ENCODE peak calls at places on chromosomes 7 and 10, in seven cellular contexts. U is astrocyte of the cerebellum, A is choroid plexus epithelial cell, S is MCF 10A, I is colonic mucosa, H is cardiac fibroblast, Z is fibroblast of the aortic adventitia. O is an unnamed sample.
A peak's percentile ranks its signal among the peaks of the same experiment; 100 is the strongest.

GRCh38 chr7:134212576-134213546 is 85.7 kb downstream of the LRGUK start:
- DNase-seq in A (peak; percentile 9), U (no peak), S (no peak), H (peak; percentile 6), I (no peak), Z (no peak), O (no peak)

GRCh38 chr10:91788527-91788926 is 9.7 kb upstream of the TNKS2 start:
- DNase-seq in I (no peak), U (no peak), Z (no peak), S (no peak), H (no peak), A (no peak), O (no peak)

GRCh38 chr10:71946700-71947099 is 17.5 kb upstream of the CHST3 start:
- DNase-seq in S (no peak), U (no peak), Z (no peak), I (no peak), A (no peak), H (no peak), O (no peak)

GRCh38 chr7:141454338-141454737 is 96.9 kb upstream of the AGK start:
- DNase-seq in S (no peak), Z (no peak), H (no peak), A (no peak), U (no peak), I (no peak), O (no peak)

GRCh38 chr10:119460369-119461195 is 81.9 kb downstream of the RGS10 start:
- DNase-seq in H (no peak), A (no peak), S (no peak), Z (no peak), I (no peak), U (no peak), O (no peak)

GRCh38 chr7:100689230-100690135 is 4.6 kb downstream of the GIGYF1 start:
- DNase-seq in I (no peak), S (no peak), Z (no peak), U (no peak), A (no peak), H (no peak), O (no peak)

GRCh38 chr7:139777948-139778841 is at the start of gene HIPK2:
- DNase-seq in Z (peak; percentile 56), I (peak; percentile 77), H (peak; percentile 84), U (no peak), A (peak; percentile 77), S (peak; percentile 68), O (no peak)

GRCh38 chr7:2760098-2760889 is 72.3 kb downstream of the AMZ1 start:
- DNase-seq in I (peak; percentile 92), U (no peak), S (peak; percentile 26), Z (peak; percentile 36), A (peak; percentile 52), H (peak; percentile 64), O (no peak)

GRCh38 chr7:28539289-28539981 is 127.1 kb downstream of the CREB5 start:
- DNase-seq in I (no peak), S (no peak), H (no peak), U (no peak), A (no peak), Z (no peak), O (no peak)

GRCh38 chr10:128206676-128207075 is 80.5 kb upstream of the MKI67 start:
- DNase-seq in U (no peak), A (no peak), S (no peak), Z (no peak), I (no peak), H (no peak), O (no peak)

GRCh38 chr10:128209862-128210214 is 83.6 kb upstream of the MKI67 start:
- DNase-seq in U (no peak), Z (no peak), A (no peak), I (no peak), S (no peak), H (no peak), O (no peak)

GRCh38 chr10:128210215-128211063 is 84.2 kb upstream of the MKI67 start:
- DNase-seq in H (peak; percentile 48), Z (peak; percentile 8), U (no peak), I (peak; percentile 79), A (peak; percentile 49), S (peak; percentile 53), O (no peak)

GRCh38 chr10:128211953-128212727 is 85.9 kb upstream of the MKI67 start:
- DNase-seq in H (peak; percentile 70), Z (peak; percentile 31), I (peak; percentile 89), U (peak; percentile 5), A (peak; percentile 77), S (peak; percentile 82), O (peak; percentile 44)

GRCh38 chr10:128211064-128211504 is 84.9 kb upstream of the MKI67 start:
- DNase-seq in A (no peak), S (no peak), Z (no peak), H (no peak), I (no peak), U (no peak), O (no peak)
- TF ChIP-seq CTCF in A (no peak), S (no peak), Z (no peak), H (no peak), I (no peak), U (no peak), O (no peak)

DNA sequence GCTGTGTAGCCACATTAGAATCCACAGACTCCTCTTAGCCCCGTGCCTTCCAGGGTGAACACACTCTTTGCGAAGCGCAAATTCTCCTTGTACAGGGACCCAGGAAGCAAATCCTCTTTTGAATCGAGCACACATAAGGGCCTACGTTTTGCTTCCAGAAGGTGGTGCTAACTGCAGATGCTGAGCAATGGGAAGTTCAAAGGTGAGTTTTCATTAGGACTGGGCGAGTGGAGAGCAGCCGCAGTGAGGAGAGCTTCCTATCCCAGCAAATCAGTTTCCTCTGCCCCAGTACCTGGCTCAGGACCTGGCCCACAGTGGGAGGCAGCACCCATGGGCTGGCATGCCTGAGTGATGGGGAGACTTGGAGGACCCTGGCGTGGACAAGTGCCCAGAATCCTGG is 23.5 kb upstream of the GPR26 start:
- DNase-seq in U (no peak), Z (no peak), H (no peak), A (no peak), I (no peak), S (no peak), O (no peak)
- TF ChIP-seq CTCF in U (no peak), Z (no peak), H (no peak), A (no peak), I (peak; percentile 29), S (no peak), O (peak; percentile 2)

DNA sequence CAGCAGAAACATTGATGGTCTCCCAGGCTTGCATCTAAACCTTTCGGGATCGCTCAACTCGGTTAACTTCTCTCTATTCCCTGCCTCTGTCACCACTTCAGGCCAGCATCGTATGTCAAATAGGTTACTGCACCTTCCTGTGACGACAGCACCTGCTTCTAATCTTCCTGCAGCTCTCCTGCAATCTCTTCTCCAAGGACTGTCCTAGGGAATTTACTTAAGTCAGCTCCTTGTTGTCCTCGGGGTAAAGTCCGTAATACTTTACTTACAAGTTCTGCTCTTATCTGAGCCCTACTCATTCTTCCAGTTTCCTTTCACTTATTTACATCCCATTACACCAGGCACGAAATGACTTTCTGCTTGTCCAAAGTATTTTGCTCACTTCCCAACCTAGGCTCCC is 372.7 kb upstream of the AKR1E2 start:
- DNase-seq in S (no peak), U (no peak), Z (no peak), A (no peak), I (no peak), H (no peak), O (no peak)
- TF ChIP-seq CTCF in S (no peak), U (no peak), Z (no peak), A (no peak), I (no peak), H (no peak), O (no peak)

GRCh38 chr10:96826438-96826837 is 5.7 kb upstream of the LCOR start:
- DNase-seq in I (no peak), Z (no peak), H (no peak), U (no peak), A (no peak), S (no peak), O (no peak)
- TF ChIP-seq CTCF in I (no peak), Z (no peak), H (no peak), U (no peak), A (no peak), S (no peak), O (no peak)

DNA sequence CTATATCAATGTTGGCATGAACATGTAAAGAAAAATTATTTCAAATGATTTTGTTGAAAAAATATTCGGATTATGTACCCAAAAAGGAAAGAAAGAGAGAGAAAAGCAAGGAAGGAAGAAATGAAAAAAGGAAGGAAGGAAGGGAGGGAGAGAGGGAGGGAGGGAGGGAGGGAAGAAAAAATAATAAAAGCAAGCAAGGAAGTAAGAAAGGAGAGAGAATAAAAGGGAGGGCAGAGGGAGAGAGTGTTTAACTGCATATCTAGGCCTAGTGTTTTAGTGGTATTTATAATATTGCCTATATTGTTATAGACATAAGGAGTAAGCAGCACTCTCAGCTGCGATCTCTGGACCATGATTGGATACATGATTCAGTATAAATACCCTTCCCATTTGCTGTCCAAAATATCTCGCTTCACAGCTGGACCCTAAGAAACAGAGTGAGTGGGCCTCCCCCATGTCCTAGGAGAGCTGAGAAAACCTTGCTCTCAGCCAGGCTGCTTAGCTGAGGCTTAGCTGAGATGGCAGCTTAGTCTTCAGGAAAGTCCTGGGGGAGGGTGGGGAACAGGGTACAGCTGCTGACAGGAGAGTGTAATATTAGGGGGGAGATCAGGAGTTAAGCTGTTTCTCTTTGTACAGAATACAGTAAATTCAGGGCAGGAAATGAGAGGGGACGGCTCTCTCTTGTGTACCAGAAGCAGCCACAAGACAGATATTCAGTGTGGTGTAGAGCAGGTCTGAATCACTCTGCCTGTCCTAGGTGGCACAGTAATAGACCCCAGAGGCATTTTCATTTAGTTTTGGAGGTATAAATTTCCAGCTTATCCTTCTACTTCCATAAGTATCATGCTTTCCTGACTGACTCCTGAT is 66.8 kb upstream of the TARP start:
- DNase-seq in H (no peak), S (no peak), U (no peak), I (no peak), Z (no peak), A (no peak), O (no peak)
- TF ChIP-seq CTCF in H (no peak), S (no peak), U (no peak), I (no peak), Z (no peak), A (no peak), O (no peak)

GRCh38 chr7:143408686-143409551 is at the start of gene EPHA1:
- DNase-seq in I (peak; percentile 81), A (no peak), H (no peak), U (no peak), S (peak; percentile 86), Z (no peak), O (no peak)
- TF ChIP-seq CTCF in I (peak; percentile 36), A (peak; percentile 49), H (peak; percentile 23), U (peak; percentile 38), S (peak; percentile 35), Z (peak; percentile 36), O (peak; percentile 32)

DNA sequence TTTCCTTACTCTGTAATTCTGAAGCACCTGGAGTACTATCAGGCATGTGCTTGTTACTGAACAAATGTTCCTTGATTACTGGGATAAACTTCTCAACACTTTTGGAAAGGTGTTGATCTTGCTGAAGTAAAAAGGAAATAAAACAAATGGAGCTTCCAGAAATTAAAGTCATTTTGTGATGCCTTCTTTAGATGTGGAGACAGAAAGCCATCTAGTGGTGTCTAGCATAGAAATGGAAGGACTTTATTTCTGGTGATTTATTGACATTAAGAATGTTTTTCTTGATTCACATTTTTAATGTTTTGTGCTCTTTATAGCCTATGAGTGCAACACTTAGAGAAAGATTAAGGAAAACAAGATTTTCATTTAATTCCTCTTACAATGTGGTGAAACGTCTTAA is 1.4 kb downstream of the SFR1 start:
- DNase-seq in S (peak; percentile 44), Z (peak; percentile 59), I (no peak), A (peak; percentile 63), U (no peak), H (peak; percentile 53), O (no peak)
- TF ChIP-seq CTCF in S (peak; percentile 55), Z (peak; percentile 61), I (no peak), A (peak; percentile 57), U (peak; percentile 31), H (peak; percentile 34), O (peak; percentile 40)

GRCh38 chr7:3995187-3995586 is 686.9 kb upstream of the FOXK1 start:
- DNase-seq in A (no peak), Z (no peak), S (no peak), H (no peak), I (no peak), U (no peak), O (no peak)
- TF ChIP-seq CTCF in A (no peak), Z (no peak), S (no peak), H (no peak), I (no peak), U (no peak), O (no peak)

O was measured in kidney epithelial cell.